ENCODE peak calls at places on chromosomes 6 and 20, in seven cellular contexts. One of them, this sample, is unnamed.

GRCh38 chr6:28089054-28089453 is 8.7 kb downstream of the ZNF165 start:
- DNase-seq in mammary epithelial cell: no peak
- DNase-seq in lower lobe of right lung: no peak
- DNase-seq in GM13976: no peak
- DNase-seq in glutamatergic neuron: no peak
- DNase-seq in H9: no peak
- DNase-seq in sigmoid colon: no peak
- DNase-seq in this sample: no peak

GRCh38 chr6:9540534-9541126 is 874.2 kb downstream of the TFAP2A start:
- DNase-seq in lower lobe of right lung: no peak
- DNase-seq in mammary epithelial cell: peak
- DNase-seq in glutamatergic neuron: no peak
- DNase-seq in GM13976: peak
- DNase-seq in sigmoid colon: no peak
- DNase-seq in H9: no peak
- DNase-seq in this sample: peak

GRCh38 chr6:126804255-126805064 is 314.0 kb upstream of the RSPO3 start:
- DNase-seq in lower lobe of right lung: no peak
- DNase-seq in H9: no peak
- DNase-seq in mammary epithelial cell: peak
- DNase-seq in sigmoid colon: no peak
- DNase-seq in GM13976: peak
- DNase-seq in glutamatergic neuron: no peak
- DNase-seq in this sample: peak

GRCh38 chr20:50191566-50192363 is 1.1 kb downstream of the CEBPB start:
- DNase-seq in GM13976: peak
- DNase-seq in mammary epithelial cell: peak
- DNase-seq in lower lobe of right lung: peak
- DNase-seq in H9: peak
- DNase-seq in glutamatergic neuron: peak
- DNase-seq in sigmoid colon: peak
- DNase-seq in this sample: peak

GRCh38 chr20:37897008-37897548 is 5.8 kb upstream of the VSTM2L start:
- DNase-seq in glutamatergic neuron: peak
- DNase-seq in GM13976: no peak
- DNase-seq in mammary epithelial cell: no peak
- DNase-seq in sigmoid colon: no peak
- DNase-seq in lower lobe of right lung: no peak
- DNase-seq in H9: peak
- DNase-seq in this sample: no peak

GRCh38 chr20:50073500-50073899 is 39.5 kb downstream of the UBE2V1 start:
- DNase-seq in lower lobe of right lung: no peak
- DNase-seq in sigmoid colon: no peak
- DNase-seq in glutamatergic neuron: no peak
- DNase-seq in mammary epithelial cell: no peak
- DNase-seq in H9: no peak
- DNase-seq in GM13976: no peak
- DNase-seq in this sample: no peak

GRCh38 chr6:128452713-128453112 is 67.7 kb downstream of the PTPRK start:
- DNase-seq in H9: no peak
- DNase-seq in lower lobe of right lung: no peak
- DNase-seq in sigmoid colon: no peak
- DNase-seq in mammary epithelial cell: no peak
- DNase-seq in glutamatergic neuron: no peak
- DNase-seq in GM13976: no peak
- DNase-seq in this sample: no peak

GRCh38 chr6:166619912-166620311 is 7.1 kb downstream of the RPS6KA2 start:
- DNase-seq in sigmoid colon: no peak
- DNase-seq in glutamatergic neuron: no peak
- DNase-seq in lower lobe of right lung: peak
- DNase-seq in GM13976: no peak
- DNase-seq in mammary epithelial cell: peak
- DNase-seq in H9: no peak
- DNase-seq in this sample: peak

GRCh38 chr6:39430968-39431523 is 108.5 kb upstream of the KCNK16 start:
- DNase-seq in H9: peak
- DNase-seq in glutamatergic neuron: peak
- DNase-seq in GM13976: no peak
- DNase-seq in lower lobe of right lung: peak
- DNase-seq in sigmoid colon: peak
- DNase-seq in mammary epithelial cell: no peak
- DNase-seq in this sample: peak

GRCh38 chr6:16238057-16238657 is at the start of gene GMPR:
- DNase-seq in lower lobe of right lung: peak
- DNase-seq in H9: peak
- DNase-seq in sigmoid colon: peak
- DNase-seq in glutamatergic neuron: peak
- DNase-seq in mammary epithelial cell: peak
- DNase-seq in GM13976: peak
- DNase-seq in this sample: no peak

GRCh38 chr6:52549428-52549827 is 27.4 kb downstream of the TRAM2 start:
- DNase-seq in glutamatergic neuron: no peak
- DNase-seq in mammary epithelial cell: no peak
- DNase-seq in sigmoid colon: no peak
- DNase-seq in H9: no peak
- DNase-seq in lower lobe of right lung: no peak
- DNase-seq in GM13976: no peak
- DNase-seq in this sample: no peak

GRCh38 chr6:122449084-122449483 is 22.5 kb downstream of the SERINC1 start:
- DNase-seq in mammary epithelial cell: no peak
- DNase-seq in GM13976: no peak
- DNase-seq in lower lobe of right lung: no peak
- DNase-seq in glutamatergic neuron: no peak
- DNase-seq in sigmoid colon: no peak
- DNase-seq in H9: no peak
- DNase-seq in this sample: no peak

GRCh38 chr6:129726650-129727049 is 16.7 kb upstream of the ARHGAP18 start:
- DNase-seq in GM13976: no peak
- DNase-seq in H9: no peak
- DNase-seq in glutamatergic neuron: no peak
- DNase-seq in sigmoid colon: no peak
- DNase-seq in mammary epithelial cell: no peak
- DNase-seq in lower lobe of right lung: no peak
- DNase-seq in this sample: no peak

DNA sequence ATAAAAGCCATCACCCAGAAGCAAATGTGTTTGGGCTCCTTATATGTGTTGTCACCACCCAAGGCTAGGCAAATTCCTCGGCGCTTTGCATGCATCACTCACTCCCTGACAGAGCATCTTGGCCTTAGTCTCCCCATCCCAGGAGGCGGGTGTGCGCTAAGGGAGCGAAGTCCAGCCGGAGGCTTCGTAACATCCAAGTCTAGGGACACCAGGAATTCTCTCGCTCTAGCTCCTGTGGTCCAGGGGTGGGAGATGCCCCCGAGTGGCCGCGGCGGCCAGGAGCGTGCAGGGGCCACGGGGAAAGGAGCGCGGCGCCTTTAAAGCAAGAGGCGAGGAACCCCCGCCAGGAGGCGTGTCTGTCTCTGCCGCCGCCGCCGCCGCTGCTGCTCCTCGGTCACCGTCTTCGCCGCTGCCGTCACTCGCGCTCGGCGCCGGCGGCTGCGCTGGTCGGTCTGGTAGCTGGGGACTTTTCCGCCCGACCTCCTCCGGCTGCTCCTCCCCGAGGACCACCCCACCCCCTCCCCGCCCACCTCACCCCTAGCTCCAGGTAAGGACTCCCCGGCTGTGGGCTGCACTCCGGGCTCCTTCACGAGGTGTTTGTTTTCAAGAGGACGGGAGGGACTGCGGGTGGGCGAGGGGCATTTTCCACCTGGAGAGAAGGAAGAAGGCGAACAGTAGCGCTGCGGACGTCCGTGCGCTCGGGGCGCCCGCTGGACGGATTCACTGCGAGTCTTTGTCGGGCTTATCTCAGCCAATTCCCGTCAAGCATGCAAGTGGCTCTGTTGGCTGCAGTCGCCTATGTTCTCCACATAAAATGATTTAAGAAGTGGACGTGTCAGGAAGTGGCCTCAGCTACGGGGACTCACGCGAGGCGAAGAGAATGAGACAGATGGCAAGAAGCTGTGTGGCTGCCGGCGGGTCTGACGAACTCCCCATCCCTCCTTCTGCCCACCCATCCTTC is at the start of gene GRIK2:
- DNase-seq in sigmoid colon: no peak
- DNase-seq in GM13976: peak
- DNase-seq in H9: peak
- DNase-seq in mammary epithelial cell: peak
- DNase-seq in glutamatergic neuron: peak
- DNase-seq in lower lobe of right lung: no peak
- DNase-seq in this sample: peak
- TF ChIP-seq CTCF in sigmoid colon: no peak
- TF ChIP-seq CTCF in GM13976: no peak
- TF ChIP-seq CTCF in H9: peak
- TF ChIP-seq CTCF in mammary epithelial cell: no peak
- TF ChIP-seq CTCF in glutamatergic neuron: peak
- TF ChIP-seq CTCF in lower lobe of right lung: no peak
- TF ChIP-seq CTCF in this sample: peak

DNA sequence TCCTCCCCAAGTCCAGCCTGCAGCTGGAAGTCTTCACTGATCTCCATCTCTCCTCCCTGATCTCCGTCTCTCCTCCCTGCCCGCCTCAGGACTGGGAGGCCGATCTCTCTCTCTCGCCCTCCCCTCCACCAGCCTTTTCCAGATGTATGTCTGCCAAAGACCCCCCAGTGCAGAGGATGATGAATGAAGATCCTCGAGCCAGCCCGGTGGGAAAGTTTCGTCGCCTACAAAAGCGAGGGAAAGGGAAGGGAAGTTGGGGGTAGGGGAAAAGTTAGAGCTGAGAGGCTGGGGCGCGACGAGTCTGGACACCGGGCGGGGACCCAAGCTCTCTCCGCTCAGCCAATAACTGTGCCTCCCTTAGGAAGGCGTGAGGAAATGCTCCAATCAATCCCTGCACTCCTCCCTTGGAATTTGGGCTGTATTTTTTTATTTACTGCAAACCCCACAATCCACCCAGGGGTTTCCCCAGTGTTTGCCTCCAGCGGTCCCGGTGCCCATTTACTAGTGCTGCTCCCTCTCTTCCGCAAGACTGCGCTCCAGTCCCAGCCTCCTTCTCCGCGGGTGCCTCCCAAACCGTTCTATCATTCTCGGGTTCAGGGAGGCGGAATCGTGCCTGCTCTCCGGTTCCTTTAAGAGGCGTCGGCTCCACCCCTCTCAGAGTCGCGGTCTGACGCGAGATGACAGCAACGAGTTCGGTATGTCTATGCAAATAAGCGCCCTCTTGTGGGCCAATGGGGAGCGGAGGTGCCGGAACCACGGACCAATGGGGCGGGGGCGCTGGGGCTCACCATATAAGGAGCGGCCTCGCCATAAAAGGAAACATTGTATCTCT is at the start of gene SRF:
- DNase-seq in lower lobe of right lung: peak
- DNase-seq in H9: peak
- DNase-seq in GM13976: peak
- DNase-seq in glutamatergic neuron: peak
- DNase-seq in sigmoid colon: peak
- DNase-seq in mammary epithelial cell: peak
- DNase-seq in this sample: peak
- TF ChIP-seq CTCF in lower lobe of right lung: no peak
- TF ChIP-seq CTCF in H9: no peak
- TF ChIP-seq CTCF in GM13976: no peak
- TF ChIP-seq CTCF in glutamatergic neuron: no peak
- TF ChIP-seq CTCF in sigmoid colon: no peak
- TF ChIP-seq CTCF in mammary epithelial cell: no peak
- TF ChIP-seq CTCF in this sample: no peak

GRCh38 chr20:1364106-1364505 is 28.7 kb downstream of the FKBP1A start:
- DNase-seq in glutamatergic neuron: no peak
- DNase-seq in GM13976: no peak
- DNase-seq in sigmoid colon: no peak
- DNase-seq in lower lobe of right lung: no peak
- DNase-seq in H9: no peak
- DNase-seq in mammary epithelial cell: no peak
- DNase-seq in this sample: no peak

GRCh38 chr20:1362484-1362883 is 30.4 kb downstream of the FKBP1A start:
- DNase-seq in lower lobe of right lung: no peak
- DNase-seq in glutamatergic neuron: no peak
- DNase-seq in GM13976: no peak
- DNase-seq in sigmoid colon: no peak
- DNase-seq in mammary epithelial cell: no peak
- DNase-seq in H9: no peak
- DNase-seq in this sample: no peak

GRCh38 chr20:1363522-1363921 is 29.3 kb downstream of the FKBP1A start:
- DNase-seq in GM13976: no peak
- DNase-seq in H9: no peak
- DNase-seq in mammary epithelial cell: no peak
- DNase-seq in lower lobe of right lung: no peak
- DNase-seq in sigmoid colon: no peak
- DNase-seq in glutamatergic neuron: no peak
- DNase-seq in this sample: no peak

GRCh38 chr20:1357921-1358671 is 29.2 kb upstream of the SDCBP2 start:
- DNase-seq in sigmoid colon: no peak
- DNase-seq in GM13976: no peak
- DNase-seq in lower lobe of right lung: no peak
- DNase-seq in glutamatergic neuron: no peak
- DNase-seq in H9: no peak
- DNase-seq in mammary epithelial cell: no peak
- DNase-seq in this sample: no peak

GRCh38 chr20:1360094-1360493 is 31.2 kb upstream of the SDCBP2 start:
- DNase-seq in lower lobe of right lung: no peak
- DNase-seq in GM13976: no peak
- DNase-seq in sigmoid colon: no peak
- DNase-seq in H9: no peak
- DNase-seq in glutamatergic neuron: no peak
- DNase-seq in mammary epithelial cell: no peak
- DNase-seq in this sample: no peak
- TF ChIP-seq CTCF in lower lobe of right lung: no peak
- TF ChIP-seq CTCF in GM13976: no peak
- TF ChIP-seq CTCF in sigmoid colon: no peak
- TF ChIP-seq CTCF in H9: no peak
- TF ChIP-seq CTCF in glutamatergic neuron: peak
- TF ChIP-seq CTCF in mammary epithelial cell: no peak
- TF ChIP-seq CTCF in this sample: no peak

DNA sequence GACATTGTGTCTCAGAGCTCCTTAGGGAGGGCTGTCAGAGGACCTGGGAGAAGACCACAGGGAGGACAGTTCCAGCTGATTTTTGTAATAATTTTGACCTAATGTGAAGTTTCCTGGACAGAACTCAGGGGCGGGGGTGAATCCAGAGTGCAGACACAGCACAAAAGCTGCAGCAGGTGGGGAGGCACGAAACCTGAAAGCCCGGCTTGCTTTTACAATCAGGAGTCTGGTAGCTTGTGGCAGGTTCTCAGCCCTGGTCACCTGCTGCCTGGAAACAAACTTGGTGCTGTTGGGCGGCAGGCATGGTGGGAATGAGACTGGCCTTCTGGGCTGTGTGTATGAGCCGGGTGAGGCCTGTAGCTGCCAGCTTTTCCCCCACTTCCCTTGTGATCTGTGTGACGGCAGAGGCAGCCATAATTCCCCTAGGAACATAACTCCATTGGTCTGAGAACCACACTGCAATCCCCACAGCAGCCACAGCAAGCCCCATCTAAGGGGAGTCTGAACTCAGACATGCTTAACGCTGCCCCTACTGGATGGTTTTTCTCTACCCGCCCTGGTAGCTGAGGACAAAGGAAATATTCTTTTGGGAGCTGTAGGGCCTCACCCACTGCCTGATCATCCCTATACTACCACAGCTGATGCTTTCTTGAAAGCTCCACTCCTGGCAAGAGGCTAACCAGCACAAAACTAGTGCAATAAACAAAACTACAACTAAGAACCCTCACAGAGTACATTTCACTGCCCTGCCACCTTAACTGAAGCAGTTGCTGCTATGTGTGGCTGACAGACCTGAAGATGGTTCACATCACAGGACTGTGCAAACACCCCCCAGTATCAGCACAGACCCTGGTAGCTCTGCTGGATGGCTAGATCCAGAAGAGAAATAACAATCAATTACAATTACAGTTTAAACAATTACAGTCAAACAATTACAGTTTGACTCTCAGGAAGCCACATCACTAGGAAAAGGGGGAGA is 1055.1 kb upstream of the GJE1 start:
- DNase-seq in glutamatergic neuron: peak
- DNase-seq in sigmoid colon: no peak
- DNase-seq in mammary epithelial cell: peak
- DNase-seq in lower lobe of right lung: no peak
- DNase-seq in H9: peak
- DNase-seq in GM13976: peak
- DNase-seq in this sample: peak
- TF ChIP-seq CTCF in glutamatergic neuron: peak
- TF ChIP-seq CTCF in sigmoid colon: no peak
- TF ChIP-seq CTCF in mammary epithelial cell: peak
- TF ChIP-seq CTCF in lower lobe of right lung: no peak
- TF ChIP-seq CTCF in H9: peak
- TF ChIP-seq CTCF in GM13976: no peak
- TF ChIP-seq CTCF in this sample: no peak